ENCODE peak calls at places on chromosomes 7 and 10, in six cellular contexts. Q is GM23338, E is OCI-LY7, T is MM.1S, C is GM23248, I is HCT116. G is an unnamed sample.

GRCh38 chr7:76165106-76165972 is 36.4 kb upstream of the SRRM3 start:
- DNase-seq in E (no peak), C (no peak), Q (no peak), T (no peak), I (no peak), G (no peak)

GRCh38 chr10:84138478-84139125 is 707 bp upstream of the GHITM start:
- DNase-seq in Q (peak; percentile 32), I (no peak), C (no peak), E (no peak), T (peak; percentile 16), G (peak; percentile 24)

GRCh38 chr7:51023547-51023946 is 240.9 kb upstream of the GRB10 start:
- DNase-seq in C (no peak), Q (no peak), T (no peak), E (no peak), I (no peak), G (no peak)

GRCh38 chr10:3323865-3324498 is 151.4 kb upstream of the PITRM1 start:
- DNase-seq in T (no peak), C (peak; percentile 93), E (no peak), Q (no peak), I (no peak), G (no peak)

GRCh38 chr10:36612436-36612835 is 513.0 kb upstream of the ANKRD30A start:
- DNase-seq in T (no peak), E (no peak), I (no peak), Q (peak; percentile 48), C (no peak), G (no peak)

GRCh38 chr10:119333146-119333792 is 125.9 kb downstream of the GRK5 start:
- DNase-seq in Q (no peak), I (no peak), T (no peak), C (peak; percentile 41), E (peak; percentile 32), G (no peak)

GRCh38 chr7:148681821-148682220 is 16.9 kb upstream of the CUL1 start:
- DNase-seq in E (no peak), I (no peak), Q (no peak), C (no peak), T (no peak), G (no peak)

GRCh38 chr10:13526952-13527863 is 1.6 kb downstream of the BEND7 start:
- DNase-seq in C (peak; percentile 86), I (peak; percentile 29), Q (peak; percentile 32), E (no peak), T (no peak), G (peak; percentile 55)

GRCh38 chr7:132564090-132564489 is 12.2 kb downstream of the PLXNA4 start:
- DNase-seq in C (no peak), I (no peak), T (no peak), Q (no peak), E (no peak), G (no peak)

DNA sequence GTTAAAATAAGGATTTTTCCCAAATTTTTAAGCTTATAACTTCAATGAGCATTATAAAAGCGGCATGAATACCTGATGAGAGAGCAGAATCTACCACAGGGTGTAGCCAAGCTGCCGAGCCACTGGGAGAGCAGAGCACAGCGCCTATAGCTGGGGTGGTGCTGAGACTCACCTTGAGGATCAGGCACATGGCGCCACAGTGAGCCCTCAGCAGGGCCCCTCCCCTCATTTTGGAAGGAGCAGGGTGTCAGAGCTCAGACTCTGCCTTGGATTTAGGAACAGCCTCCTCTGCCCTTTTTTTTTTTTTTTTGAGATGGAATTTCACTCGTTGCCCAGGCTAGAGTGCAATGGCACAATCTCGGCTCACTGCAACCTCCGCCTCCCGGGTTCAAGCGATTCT is 118.6 kb downstream of the SRPK2 start:
- DNase-seq in I (no peak), C (no peak), Q (peak; percentile 51), E (no peak), T (no peak), G (no peak)
- TF ChIP-seq EZH2phosphoT487 in I (no peak), C (no peak), Q (no peak), E (no peak), T (no peak), G (no peak)

DNA sequence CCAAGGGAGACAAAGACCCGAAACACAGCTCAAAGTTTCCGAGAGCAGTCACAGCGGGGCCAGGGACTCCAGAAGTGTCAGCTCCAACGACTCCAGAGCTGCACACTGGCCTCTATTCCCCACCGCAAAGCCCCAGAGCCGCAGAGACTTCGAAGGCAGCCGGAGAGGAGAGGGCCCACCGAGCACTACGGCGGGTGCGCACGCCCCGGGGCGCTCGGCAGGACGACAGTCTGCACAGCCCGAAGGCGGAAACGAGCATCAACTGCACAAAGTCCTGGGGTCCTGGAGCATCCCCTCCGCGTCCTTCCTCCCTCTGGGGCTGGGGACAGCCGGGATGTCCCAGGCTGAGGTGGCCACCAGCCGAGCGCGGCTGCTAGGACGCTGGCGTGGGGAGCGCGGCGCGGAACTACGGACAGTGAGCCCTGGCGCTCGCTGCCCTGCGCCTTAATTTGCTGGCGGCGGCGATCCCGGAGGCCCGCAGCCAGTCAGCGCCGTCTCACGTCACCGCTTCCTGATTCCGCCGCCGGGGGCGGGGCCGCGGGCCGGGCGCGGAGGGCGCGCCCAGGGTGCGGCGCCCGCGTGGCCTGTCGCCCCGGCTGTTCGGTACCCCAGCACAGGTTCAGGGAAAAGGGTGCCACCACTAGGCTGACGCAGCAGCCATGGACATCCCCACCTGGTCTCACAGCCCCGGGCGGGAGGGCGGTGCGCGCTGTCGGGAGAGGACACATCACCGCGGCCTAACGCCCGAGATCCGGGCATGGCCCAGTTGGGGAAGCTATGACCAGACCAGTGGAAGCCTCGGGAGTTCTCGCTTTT is at the start of gene TBX20:
- DNase-seq in I (no peak), E (peak; percentile 66), C (peak; percentile 47), Q (peak; percentile 82), T (no peak), G (peak; percentile 86)
- H3K4me3 ChIP-seq in I (no peak within 1 kb of the TSS), E (peak within 1 kb of the TSS; percentile 78), C (peak within 1 kb of the TSS; percentile 54), Q (peak within 1 kb of the TSS; percentile 66), T (no peak within 1 kb of the TSS), G (peak within 1 kb of the TSS; percentile 43)

GRCh38 chr7:69395072-69395714 is 203.1 kb upstream of the AUTS2 start:
- DNase-seq in C (peak; percentile 93), Q (no peak), I (no peak), T (no peak), E (no peak), G (peak; percentile 25)
- TF ChIP-seq EZH2phosphoT487 in C (no peak), Q (no peak), I (no peak), T (no peak), E (no peak), G (no peak)

GRCh38 chr7:150688630-150689029 is 3.1 kb downstream of the GIMAP2 start:
- DNase-seq in C (no peak), E (no peak), I (no peak), T (no peak), Q (peak; percentile 1), G (no peak)

GRCh38 chr7:150685219-150686029 is at the start of gene GIMAP2:
- DNase-seq in C (peak; percentile 38), T (peak; percentile 93), I (no peak), E (peak; percentile 18), Q (no peak), G (peak; percentile 16)

DNA sequence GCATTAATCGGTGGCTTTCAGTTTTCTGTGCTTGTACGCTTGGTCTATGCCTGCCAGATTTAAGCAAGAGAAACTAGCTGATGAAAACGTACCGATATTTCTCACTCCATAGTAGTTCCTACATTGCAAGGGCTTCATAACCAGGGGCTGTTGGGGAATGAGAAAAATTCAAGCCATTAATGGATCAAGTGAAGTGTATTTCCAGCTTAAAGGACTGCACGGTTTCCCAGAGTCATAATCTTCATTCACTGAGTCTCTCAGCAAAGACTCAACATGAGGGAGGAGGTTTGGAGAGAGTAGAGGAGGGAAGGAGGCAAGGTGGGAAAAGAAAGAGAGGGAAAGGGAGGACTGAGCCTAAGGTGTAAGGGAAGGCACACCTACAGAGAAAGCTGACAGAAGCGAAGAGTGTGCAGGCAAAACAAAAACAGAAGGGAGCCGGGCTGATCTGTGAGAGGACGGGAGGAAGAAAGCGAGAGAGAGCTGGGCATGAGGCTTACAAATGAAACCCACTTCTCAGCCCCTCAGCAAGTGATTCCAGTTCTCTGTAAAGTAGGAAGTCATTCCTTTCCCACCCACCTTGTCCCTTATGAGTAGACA is 622 bp downstream of the GIMAP2 start:
- DNase-seq in Q (no peak), E (no peak), I (no peak), T (no peak), C (peak; percentile 22), G (no peak)
- H3K4me3 ChIP-seq in Q (no peak overlapping the region), E (no peak overlapping the region), I (no peak overlapping the region), T (peak overlapping the region; percentile 71), C (peak overlapping the region; percentile 79), G (no peak overlapping the region)

GRCh38 chr7:92357260-92357659 is 90.0 kb upstream of the GATAD1 start:
- DNase-seq in C (no peak), T (no peak), Q (peak; percentile 52), I (no peak), E (no peak), G (no peak)

GRCh38 chr7:92360387-92360786 is 86.9 kb upstream of the GATAD1 start:
- DNase-seq in I (no peak), C (peak; percentile 35), T (peak; percentile 60), Q (no peak), E (no peak), G (no peak)

GRCh38 chr7:92366730-92367129 is 80.6 kb upstream of the GATAD1 start:
- DNase-seq in I (no peak), T (no peak), Q (no peak), C (peak; percentile 8), E (no peak), G (no peak)

GRCh38 chr7:92359801-92360200 is 87.5 kb upstream of the GATAD1 start:
- DNase-seq in E (no peak), Q (no peak), C (peak; percentile 18), T (no peak), I (no peak), G (no peak)

DNA sequence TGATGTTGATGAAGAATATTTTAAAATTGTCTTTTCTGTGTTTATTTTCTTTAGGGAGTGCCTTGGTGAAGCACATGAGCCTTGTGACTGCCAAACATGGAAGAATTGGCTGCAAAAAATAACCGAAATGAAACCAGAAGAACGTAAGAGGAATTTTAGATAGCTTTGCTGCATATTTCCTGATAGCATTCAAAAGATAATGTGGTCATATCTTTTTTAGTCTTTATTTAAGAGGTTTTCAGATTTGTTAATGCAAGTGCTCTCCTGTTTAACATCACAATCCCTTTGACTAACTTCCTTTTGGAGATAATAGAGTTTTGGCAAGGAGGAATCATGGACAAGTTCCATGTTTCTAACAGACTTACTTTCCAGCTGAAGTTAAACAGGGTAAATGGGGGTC is 85.2 kb upstream of the GATAD1 start:
- DNase-seq in I (no peak), C (no peak), T (no peak), E (no peak), Q (no peak), G (no peak)
- TF ChIP-seq EZH2phosphoT487 in I (no peak), C (no peak), T (no peak), E (no peak), Q (no peak), G (no peak)

GRCh38 chr10:90983940-90984549 is 63.2 kb upstream of the ANKRD1 start:
- DNase-seq in I (no peak), C (no peak), Q (peak; percentile 21), E (peak; percentile 38), T (no peak), G (no peak)
- H3K4me3 ChIP-seq in I (no peak overlapping the region), C (no peak overlapping the region), Q (no peak overlapping the region), E (no peak overlapping the region), T (no peak overlapping the region), G (no peak overlapping the region)